ENCODE peak calls at places on chromosomes 1 and 21, in six cellular contexts. F, A, V, S, T and Y are unnamed samples.

GRCh38 chr1:101567582-101568189 is 330.9 kb downstream of the S1PR1 start:
- DNase-seq in T (no peak), F (peak; percentile 39), V (peak; percentile 6), S (peak; percentile 51), A (no peak), Y (peak; percentile 51)

GRCh38 chr1:33140153-33141149 is 41.4 kb downstream of the TRIM62 start:
- DNase-seq in F (no peak), T (no peak), A (no peak), S (no peak), V (no peak), Y (no peak)

GRCh38 chr1:53331446-53332187 is 3.7 kb upstream of the LRP8 start:
- DNase-seq in V (no peak), A (no peak), S (no peak), F (peak; percentile 31), T (peak; percentile 47), Y (peak; percentile 38)

GRCh38 chr1:116910379-116911165 is 856 bp downstream of the PTGFRN start:
- DNase-seq in V (peak; percentile 37), S (peak; percentile 70), A (peak; percentile 76), F (peak; percentile 87), T (peak; percentile 84), Y (peak; percentile 84)

GRCh38 chr1:208475951-208476824 is 232.0 kb upstream of the PLXNA2 start:
- DNase-seq in T (no peak), A (no peak), S (no peak), F (no peak), V (no peak), Y (no peak)

GRCh38 chr1:28156821-28157220 is 19.7 kb downstream of the PTAFR start:
- DNase-seq in A (no peak), S (no peak), V (no peak), T (peak; percentile 82), F (peak; percentile 87), Y (no peak)

GRCh38 chr1:240732390-240732789 is 120.4 kb upstream of the GREM2 start:
- DNase-seq in F (no peak), A (no peak), V (no peak), S (peak; percentile 56), T (no peak), Y (no peak)

GRCh38 chr1:70509996-70510876 is 99.2 kb downstream of the CTH start:
- DNase-seq in T (no peak), A (no peak), V (no peak), S (peak; percentile 66), F (no peak), Y (no peak)

GRCh38 chr1:216045400-216045799 is 377.8 kb downstream of the USH2A start:
- DNase-seq in A (no peak), F (no peak), T (no peak), V (no peak), S (no peak), Y (no peak)

GRCh38 chr1:82001345-82001744 is 200.6 kb downstream of the ADGRL2 start:
- DNase-seq in A (no peak), V (no peak), S (no peak), T (no peak), F (no peak), Y (no peak)

GRCh38 chr1:5481889-5482288 is 510.3 kb downstream of the NPHP4 start:
- DNase-seq in F (no peak), A (no peak), T (peak; percentile 66), S (no peak), V (peak; percentile 9), Y (no peak)

GRCh38 chr21:33247596-33247995 is 17.9 kb downstream of the IFNAR2 start:
- DNase-seq in A (no peak), S (no peak), T (no peak), F (no peak), V (no peak), Y (no peak)

GRCh38 chr21:33254766-33255165 is 11.4 kb upstream of the IL10RB start:
- DNase-seq in F (no peak), A (no peak), V (no peak), S (no peak), T (no peak), Y (no peak)

GRCh38 chr21:33246963-33247362 is 17.2 kb downstream of the IFNAR2 start:
- DNase-seq in F (no peak), T (no peak), S (no peak), A (no peak), V (no peak), Y (no peak)

GRCh38 chr21:33255404-33255803 is 10.8 kb upstream of the IL10RB start:
- DNase-seq in S (no peak), F (no peak), A (no peak), V (no peak), T (no peak), Y (no peak)

DNA sequence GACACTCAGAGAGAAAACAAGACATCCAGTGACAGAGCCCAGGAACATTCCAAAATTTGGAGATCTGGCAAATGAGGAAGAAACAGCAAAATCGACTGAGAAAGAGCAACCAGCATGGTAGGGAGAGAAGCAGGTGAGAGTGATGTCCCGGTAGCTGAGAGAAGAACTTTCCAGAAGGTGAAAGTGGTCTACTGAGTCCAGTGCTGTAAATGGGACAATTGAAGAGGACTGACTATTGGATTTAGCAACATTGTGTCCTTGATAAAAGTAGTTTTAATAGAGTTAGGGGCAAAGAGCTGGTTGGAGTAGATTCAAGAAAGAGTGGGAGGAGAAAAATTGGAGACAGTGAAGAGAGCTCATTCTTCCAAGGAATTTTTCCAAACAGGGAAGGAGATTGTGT is 15.0 kb upstream of the IL10RB start:
- DNase-seq in A (no peak), F (no peak), T (no peak), S (no peak), V (no peak), Y (no peak)
- H3K36me3 ChIP-seq in A (peaks cover 24% of the 10 kb centered on the region), F (no peaks in the 10 kb centered on the region), T (peaks cover 98% of the 10 kb centered on the region), S (peaks cover 23% of the 10 kb centered on the region), V (peaks cover 79% of the 10 kb centered on the region), Y (peaks cover 19% of the 10 kb centered on the region)

GRCh38 chr1:26701266-26701994 is 5.6 kb downstream of the ARID1A start:
- DNase-seq in S (no peak), F (no peak), A (no peak), T (no peak), V (no peak), Y (no peak)
- H3K4me1 ChIP-seq in S (peaks cover 56% of the 10 kb centered on the region), F (peaks cover 66% of the 10 kb centered on the region), A (peaks cover 79% of the 10 kb centered on the region), T (peaks cover 75% of the 10 kb centered on the region), V (peaks cover 64% of the 10 kb centered on the region), Y (peaks cover 47% of the 10 kb centered on the region)

GRCh38 chr1:100077525-100077924 is 55.2 kb downstream of the SASS6 start:
- DNase-seq in S (no peak), F (no peak), V (no peak), T (no peak), A (no peak), Y (no peak)

GRCh38 chr1:100076744-100077143 is 56.0 kb downstream of the SASS6 start:
- DNase-seq in T (no peak), S (no peak), V (no peak), A (no peak), F (no peak), Y (no peak)

GRCh38 chr1:100075773-100076172 is 57.0 kb downstream of the SASS6 start:
- DNase-seq in T (no peak), V (no peak), A (no peak), F (no peak), S (no peak), Y (no peak)

GRCh38 chr1:100074604-100075395 is 57.9 kb downstream of the SASS6 start:
- DNase-seq in S (no peak), T (no peak), V (no peak), A (no peak), F (no peak), Y (no peak)

DNA sequence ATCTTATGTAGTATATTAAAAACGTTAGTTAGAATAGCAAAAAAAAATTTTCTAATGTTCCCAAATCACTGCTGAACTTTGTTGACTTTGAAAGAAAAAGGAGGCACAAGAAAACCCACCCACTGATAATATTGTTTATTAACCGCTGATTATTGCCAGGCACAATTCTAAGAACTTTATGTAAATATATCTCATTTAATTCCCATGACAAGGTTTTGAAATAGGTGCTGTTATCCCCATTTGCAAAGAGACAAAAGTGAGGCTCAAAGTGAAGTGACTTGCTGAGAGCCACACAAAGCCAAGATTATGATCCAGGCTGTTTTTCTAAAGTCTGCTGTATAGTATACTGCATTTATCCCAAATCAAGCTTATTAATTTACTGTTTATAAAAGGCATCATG is 56.4 kb downstream of the SASS6 start:
- DNase-seq in F (no peak), A (no peak), T (no peak), S (no peak), V (no peak), Y (no peak)
- H3K36me3 ChIP-seq in F (no peaks in the 10 kb centered on the region), A (peaks cover 21% of the 10 kb centered on the region), T (peaks cover 86% of the 10 kb centered on the region), S (peaks cover 16% of the 10 kb centered on the region), V (peaks cover 70% of the 10 kb centered on the region), Y (peaks cover 26% of the 10 kb centered on the region)

DNA sequence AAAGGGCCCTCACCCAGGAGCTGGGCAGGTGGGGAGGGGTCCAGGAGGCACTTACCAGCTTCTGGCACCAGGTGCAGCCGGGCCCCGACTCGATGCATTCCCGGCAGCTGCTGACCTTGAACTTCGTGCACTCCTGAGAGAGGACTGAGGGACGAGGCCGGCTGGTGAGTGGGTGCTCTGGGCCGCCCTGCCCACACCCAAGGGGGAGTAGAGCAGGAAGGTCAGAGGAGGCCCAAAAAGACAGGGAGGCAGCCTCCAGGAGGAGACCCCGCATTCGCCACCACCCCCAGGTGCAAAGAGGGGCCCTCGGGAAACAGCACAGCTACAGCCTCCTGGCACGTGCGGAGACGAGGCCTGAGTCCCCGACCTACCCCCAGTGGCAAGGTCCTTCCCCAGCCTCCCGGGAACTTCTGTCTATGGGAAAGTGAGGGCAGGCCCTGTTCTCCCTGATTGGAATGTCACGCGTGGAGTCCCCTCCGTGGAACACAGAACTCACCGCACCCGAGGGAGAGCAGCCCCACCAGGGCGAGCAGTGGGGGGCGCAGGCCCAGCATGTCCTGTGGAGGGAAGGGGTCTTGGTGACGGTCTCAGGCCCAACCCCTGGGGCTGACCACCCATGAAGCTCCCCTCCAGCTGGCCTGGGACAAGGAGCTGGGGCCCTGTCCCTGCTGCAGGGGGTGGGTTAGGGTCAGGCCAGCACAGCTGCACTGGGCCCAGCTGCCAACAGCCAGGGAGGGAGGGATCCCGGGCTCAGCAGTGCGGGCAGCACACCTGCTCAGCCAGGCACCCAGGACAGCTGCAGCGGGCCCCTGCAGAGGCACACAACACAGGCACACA is 10.3 kb downstream of the ITGB2 start:
- DNase-seq in V (no peak), A (peak; percentile 48), T (no peak), S (no peak), F (peak; percentile 69), Y (no peak)
- H3K4me1 ChIP-seq in V (peaks cover 53% of the 10 kb centered on the region), A (peaks cover 5% of the 10 kb centered on the region), T (peaks cover 55% of the 10 kb centered on the region), S (peaks cover 5% of the 10 kb centered on the region), F (peaks cover 16% of the 10 kb centered on the region), Y (peaks cover 25% of the 10 kb centered on the region)

GRCh38 chr1:86861424-86861823 is 52.5 kb downstream of the SELENOF start:
- DNase-seq in F (no peak), S (no peak), V (no peak), A (no peak), T (no peak), Y (no peak)

GRCh38 chr1:86858524-86859261 is 55.2 kb downstream of the SELENOF start:
- DNase-seq in S (no peak), V (no peak), T (no peak), A (no peak), F (no peak), Y (no peak)

GRCh38 chr1:86860424-86860823 is 53.5 kb downstream of the SELENOF start:
- DNase-seq in V (no peak), F (no peak), A (no peak), T (no peak), S (peak; percentile 9), Y (no peak)

GRCh38 chr1:86856196-86856595 is 57.7 kb downstream of the SELENOF start:
- DNase-seq in S (no peak), T (no peak), F (no peak), A (no peak), V (no peak), Y (no peak)

DNA sequence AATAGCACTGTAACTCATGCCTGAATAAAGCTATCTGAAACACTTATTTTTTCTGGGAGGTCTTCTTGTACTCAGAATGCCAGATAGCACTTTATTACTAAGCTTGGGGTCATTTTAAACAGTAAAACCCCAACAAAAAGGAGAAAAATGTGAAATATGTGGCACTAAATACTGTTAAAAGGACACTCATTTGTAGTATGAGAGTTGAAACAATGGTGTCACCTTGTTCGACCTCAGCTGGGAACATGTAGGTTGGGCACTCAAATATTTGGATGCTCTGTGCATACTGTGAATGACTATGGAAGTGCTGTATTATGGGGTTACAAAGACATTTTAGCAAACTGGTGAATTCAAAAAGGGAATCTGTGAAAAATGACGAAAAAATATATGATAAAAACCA is 53.9 kb downstream of the SELENOF start:
- DNase-seq in S (no peak), A (no peak), V (no peak), T (no peak), F (no peak), Y (no peak)
- H3K36me3 ChIP-seq in S (peaks cover 2% of the 10 kb centered on the region), A (no peaks in the 10 kb centered on the region), V (no peaks in the 10 kb centered on the region), T (peaks cover 16% of the 10 kb centered on the region), F (no peaks in the 10 kb centered on the region), Y (no peaks in the 10 kb centered on the region)